ENCODE peak calls at places on chromosomes 3 and 15, in ten cellular contexts. Z is activated CD4-positive, alpha-beta T cell treated with anti-CD3 and anti-CD28 coated beads, Interleukin-2, amount 50 U/mL, for 48 hours; Y is dermis blood vessel endothelial cell; J is effector memory CD8-positive, alpha-beta T cell; I is EL; X is HFF-Myc; K is hepatocyte; L is neuronal stem cell; B is stimulated activated CD4-positive, alpha-beta T cell treated with anti-CD3 and anti-CD28 coated beads, Interleukin-1b, Interleukin-23, amount 100 ng/mL, for 24 hours; O is mucosa of descending colon. W is an unnamed sample.

GRCh38 chr3:115912372-115912771 is 289.1 kb downstream of the GAP43 start:
- DNase-seq in Z (no peak), Y (no peak), J (no peak), I (peak; percentile 4), X (no peak), K (no peak), L (no peak), B (no peak), O (no peak), W (no peak)

GRCh38 chr15:36130641-36131310 is 448.6 kb upstream of the CDIN1 start:
- DNase-seq in Z (no peak), Y (no peak), J (no peak), I (no peak), X (peak; percentile 43), K (no peak), L (no peak), B (no peak), O (no peak), W (no peak)

GRCh38 chr15:79635897-79636596 is 203.9 kb downstream of the MINAR1 start:
- DNase-seq in Z (no peak), Y (no peak), J (no peak), I (peak; percentile 44), X (no peak), K (no peak), L (no peak), B (no peak), O (no peak), W (no peak)

GRCh38 chr3:9388562-9389272 is 8.7 kb upstream of the SETD5 start:
- DNase-seq in Z (no peak), Y (no peak), J (no peak), I (no peak), X (no peak), K (no peak), L (no peak), B (no peak), O (no peak), W (no peak)

GRCh38 chr3:107680698-107681097 is 157.9 kb downstream of the BBX start:
- DNase-seq in Z (no peak), Y (no peak), J (no peak), I (peak; percentile 44), X (no peak), K (no peak), L (no peak), B (no peak), O (no peak), W (no peak)

GRCh38 chr3:57952208-57952631 is 56.0 kb upstream of the FLNB start:
- DNase-seq in Z (no peak), Y (peak; percentile 95), J (no peak), I (peak; percentile 87), X (peak; percentile 61), K (peak; percentile 79), L (no peak), B (no peak), O (peak; percentile 67), W (peak; percentile 60)

GRCh38 chr3:152211655-152212054 is 57.1 kb upstream of the MBNL1 start:
- DNase-seq in Z (no peak), Y (no peak), J (no peak), I (no peak), X (no peak), K (no peak), L (no peak), B (no peak), O (no peak), W (no peak)

GRCh38 chr15:25426896-25427610 is 11.8 kb downstream of the UBE3A start:
- DNase-seq in Z (no peak), Y (no peak), J (no peak), I (no peak), X (no peak), K (no peak), L (no peak), B (no peak), O (no peak), W (no peak)

GRCh38 chr3:32733631-32734229 is 48.7 kb downstream of the CNOT10 start:
- DNase-seq in Z (no peak), Y (peak; percentile 64), J (no peak), I (peak; percentile 36), X (peak; percentile 4), K (peak; percentile 43), L (peak; percentile 21), B (no peak), O (no peak), W (peak; percentile 39)

GRCh38 chr3:128240232-128240631 is 87.0 kb downstream of the EEFSEC start:
- DNase-seq in Z (no peak), Y (no peak), J (no peak), I (no peak), X (no peak), K (no peak), L (no peak), B (no peak), O (no peak), W (no peak)

GRCh38 chr3:13364602-13365271 is 55.4 kb downstream of the NUP210 start:
- DNase-seq in Z (no peak), Y (no peak), J (no peak), I (no peak), X (no peak), K (no peak), L (no peak), B (no peak), O (no peak), W (no peak)

GRCh38 chr3:13277860-13278531 is 142.1 kb downstream of the NUP210 start:
- DNase-seq in Z (peak; percentile 21), Y (no peak), J (no peak), I (peak; percentile 17), X (no peak), K (no peak), L (no peak), B (no peak), O (no peak), W (no peak)

GRCh38 chr15:76059320-76060097 is at the start of gene TMEM266:
- DNase-seq in Z (peak; percentile 30), Y (peak; percentile 42), J (no peak), I (peak; percentile 31), X (no peak), K (peak; percentile 89), L (peak; percentile 83), B (no peak), O (peak; percentile 43), W (peak; percentile 56)

GRCh38 chr3:101849714-101850326 is 506 bp downstream of the NFKBIZ start:
- DNase-seq in Z (peak; percentile 59), Y (peak; percentile 50), J (peak; percentile 55), I (no peak), X (no peak), K (no peak), L (peak; percentile 40), B (peak; percentile 26), O (peak; percentile 81), W (peak; percentile 62)

GRCh38 chr15:80849308-80849707 is 70.1 kb downstream of the CEMIP start:
- DNase-seq in Z (no peak), Y (no peak), J (no peak), I (peak; percentile 91), X (peak; percentile 33), K (no peak), L (no peak), B (no peak), O (no peak), W (no peak)

GRCh38 chr3:171282041-171282440 is 178.2 kb downstream of the TNIK start:
- DNase-seq in Z (no peak), Y (peak; percentile 54), J (no peak), I (peak; percentile 51), X (no peak), K (no peak), L (no peak), B (no peak), O (no peak), W (no peak)

GRCh38 chr3:36212291-36212690 is 168.0 kb upstream of the STAC start:
- DNase-seq in Z (no peak), Y (no peak), J (no peak), I (peak; percentile 81), X (peak; percentile 55), K (peak; percentile 6), L (no peak), B (no peak), O (no peak), W (no peak)

GRCh38 chr3:53773586-53774368 is 72.4 kb downstream of the CHDH start:
- DNase-seq in Z (no peak), Y (no peak), J (no peak), I (peak; percentile 67), X (peak; percentile 55), K (peak; percentile 65), L (no peak), B (no peak), O (no peak), W (no peak)

GRCh38 chr3:65811917-65812316 is 226.8 kb downstream of the MAGI1 start:
- DNase-seq in Z (no peak), Y (no peak), J (no peak), I (no peak), X (no peak), K (no peak), L (no peak), B (no peak), O (no peak), W (no peak)

GRCh38 chr15:45689616-45690015 is 54.8 kb downstream of the SQOR start:
- DNase-seq in Z (no peak), Y (no peak), J (no peak), I (no peak), X (no peak), K (no peak), L (no peak), B (no peak), O (no peak), W (no peak)

GRCh38 chr3:127699098-127699945 is 26.6 kb downstream of the ABTB1 start:
- DNase-seq in Z (no peak), Y (peak; percentile 25), J (no peak), I (peak; percentile 12), X (no peak), K (no peak), L (no peak), B (no peak), O (no peak), W (no peak)

GRCh38 chr3:115500795-115501194 is 122.5 kb upstream of the GAP43 start:
- DNase-seq in Z (no peak), Y (peak; percentile 71), J (no peak), I (no peak), X (no peak), K (no peak), L (no peak), B (no peak), O (no peak), W (no peak)

GRCh38 chr3:152377184-152377570 is 108.4 kb downstream of the MBNL1 start:
- DNase-seq in Z (no peak), Y (no peak), J (no peak), I (no peak), X (no peak), K (no peak), L (no peak), B (no peak), O (no peak), W (no peak)

GRCh38 chr15:49406352-49407118 is 16.5 kb upstream of the FGF7 start:
- DNase-seq in Z (no peak), Y (no peak), J (no peak), I (no peak), X (no peak), K (no peak), L (no peak), B (no peak), O (no peak), W (no peak)

GRCh38 chr15:92906038-92906437 is 5.9 kb downstream of the CHD2 start:
- DNase-seq in Z (no peak), Y (no peak), J (no peak), I (no peak), X (no peak), K (no peak), L (no peak), B (no peak), O (no peak), W (no peak)

GRCh38 chr15:95024388-95024787 is 793.0 kb downstream of the MCTP2 start:
- DNase-seq in Z (no peak), Y (peak; percentile 60), J (no peak), I (peak; percentile 37), X (no peak), K (peak; percentile 54), L (peak; percentile 17), B (no peak), O (no peak), W (no peak)

GRCh38 chr15:84824260-84824690 is 7.1 kb downstream of the ALPK3 start:
- DNase-seq in Z (no peak), Y (no peak), J (no peak), I (no peak), X (no peak), K (no peak), L (no peak), B (no peak), O (no peak), W (no peak)